ENCODE peak calls at places on chromosomes 7 and 10, in nine cellular contexts. S is brain microvascular endothelial cell, J is dorsolateral prefrontal cortex, U is astrocyte of the spinal cord, X is fibroblast of mammary gland, T is GM23338, N is RWPE1, V is fibroblast of pulmonary artery, E is Calu3. L is an unnamed sample.
A peak's percentile ranks its signal among the peaks of the same experiment; 100 is the strongest.

GRCh38 chr7:47453093-47454056 is 128.5 kb downstream of the TNS3 start:
- DNase-seq in S (peak; percentile 84), J (peak; percentile 42), U (peak; percentile 80), E (no peak), X (peak; percentile 97), N (peak; percentile 82), T (no peak), V (peak; percentile 74), L (no peak)

GRCh38 chr7:118245267-118246040 is 20.9 kb downstream of the ANKRD7 start:
- DNase-seq in E (no peak), V (no peak), J (no peak), U (peak; percentile 55), X (no peak), T (no peak), N (no peak), S (no peak), L (no peak)

GRCh38 chr10:115171392-115171960 is 78.3 kb downstream of the ATRNL1 start:
- DNase-seq in N (peak; percentile 14), J (no peak), E (no peak), X (peak; percentile 4), S (no peak), U (peak; percentile 22), V (peak; percentile 19), T (peak; percentile 44), L (no peak)

GRCh38 chr10:2985729-2986232 is 81.6 kb upstream of the PFKP start:
- DNase-seq in J (no peak), S (peak; percentile 41), E (peak; percentile 74), T (no peak), N (peak; percentile 60), X (peak; percentile 57), U (peak; percentile 29), V (no peak), L (no peak)

GRCh38 chr10:132158122-132158741 is 28.5 kb upstream of the DPYSL4 start:
- DNase-seq in N (no peak), X (no peak), E (no peak), T (peak; percentile 54), J (no peak), U (no peak), S (no peak), V (no peak), L (no peak)

GRCh38 chr7:73517241-73517995 is 4.7 kb downstream of the BAZ1B start:
- DNase-seq in J (no peak), V (no peak), S (no peak), X (no peak), E (no peak), T (no peak), N (no peak), U (no peak), L (no peak)

GRCh38 chr10:99345350-99345749 is 16.2 kb downstream of the CNNM1 start:
- DNase-seq in E (no peak), V (no peak), T (no peak), X (peak; percentile 83), U (peak; percentile 66), N (no peak), J (no peak), S (no peak), L (no peak)

GRCh38 chr10:110324201-110324804 is 19.6 kb upstream of the SMNDC1 start:
- DNase-seq in T (no peak), E (peak; percentile 22), J (no peak), N (no peak), U (no peak), V (no peak), S (peak; percentile 36), X (peak; percentile 48), L (no peak)

GRCh38 chr7:157851501-157852067 is 514.8 kb downstream of the DNAJB6 start:
- DNase-seq in T (no peak), V (no peak), N (peak; percentile 28), U (no peak), X (peak; percentile 28), J (no peak), E (no peak), S (no peak), L (peak; percentile 65)

GRCh38 chr10:96606216-96606615 is 19.4 kb upstream of the TM9SF3 start:
- DNase-seq in T (no peak), X (no peak), J (no peak), S (peak; percentile 37), E (no peak), N (no peak), U (peak; percentile 14), V (no peak), L (no peak)

GRCh38 chr7:131517218-131517923 is 39.1 kb downstream of the PODXL start:
- DNase-seq in S (no peak), U (no peak), J (no peak), V (no peak), X (no peak), T (no peak), E (no peak), N (no peak), L (no peak)

GRCh38 chr10:4851846-4852245 is 25.8 kb downstream of the AKR1E2 start:
- DNase-seq in N (no peak), E (peak; percentile 37), V (no peak), U (no peak), T (no peak), J (no peak), X (peak; percentile 15), S (no peak), L (no peak)

GRCh38 chr10:391304-391703 is 256.0 kb downstream of the ZMYND11 start:
- DNase-seq in X (no peak), S (no peak), V (no peak), T (no peak), U (no peak), N (no peak), E (no peak), J (no peak), L (no peak)

GRCh38 chr10:87622290-87623004 is 37.2 kb upstream of the PAPSS2 start:
- DNase-seq in V (no peak), T (peak; percentile 64), N (no peak), S (no peak), J (no peak), U (no peak), X (no peak), E (no peak), L (no peak)
- TF ChIP-seq CTCF in V (no peak), T (peak; percentile 49), N (no peak), S (peak; percentile 35), J (no peak), U (peak; percentile 4), X (no peak), E (no peak), L (no peak)

DNA sequence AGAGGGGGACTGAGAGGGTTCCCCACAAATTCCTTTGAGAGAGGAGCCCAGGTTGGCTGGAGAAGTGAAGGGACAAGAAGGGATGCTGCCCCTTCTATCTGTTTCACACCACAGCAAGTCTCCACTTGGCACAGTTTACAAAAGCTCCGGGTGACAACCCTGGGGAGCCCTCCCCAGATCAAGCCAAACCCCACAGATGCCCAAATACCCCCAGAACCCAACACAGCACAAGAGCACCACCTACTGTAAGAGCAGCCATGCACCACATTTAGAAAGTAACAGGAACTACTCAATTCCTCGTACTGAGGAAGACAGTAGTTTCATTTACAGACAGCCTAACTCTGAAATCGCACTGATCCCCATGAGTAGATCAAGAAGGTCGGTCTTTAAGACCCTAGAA is 67.8 kb upstream of the ATP6V0A4 start:
- DNase-seq in V (peak; percentile 16), N (peak; percentile 2), U (no peak), X (no peak), S (peak; percentile 11), T (peak; percentile 54), J (no peak), E (peak; percentile 65), L (no peak)
- TF ChIP-seq CTCF in V (peak; percentile 39), N (no peak), U (peak; percentile 44), X (peak; percentile 29), S (peak; percentile 59), T (peak; percentile 57), J (no peak), E (peak; percentile 54), L (no peak)

GRCh38 chr10:108632044-108632443 is 1291.3 kb downstream of the XPNPEP1 start:
- DNase-seq in N (no peak), T (no peak), J (no peak), S (no peak), U (no peak), V (no peak), X (peak; percentile 9), E (no peak), L (no peak)

GRCh38 chr10:108631332-108631731 is 1292.0 kb downstream of the XPNPEP1 start:
- DNase-seq in S (no peak), E (no peak), J (no peak), X (no peak), V (no peak), T (no peak), N (no peak), U (no peak), L (no peak)

DNA sequence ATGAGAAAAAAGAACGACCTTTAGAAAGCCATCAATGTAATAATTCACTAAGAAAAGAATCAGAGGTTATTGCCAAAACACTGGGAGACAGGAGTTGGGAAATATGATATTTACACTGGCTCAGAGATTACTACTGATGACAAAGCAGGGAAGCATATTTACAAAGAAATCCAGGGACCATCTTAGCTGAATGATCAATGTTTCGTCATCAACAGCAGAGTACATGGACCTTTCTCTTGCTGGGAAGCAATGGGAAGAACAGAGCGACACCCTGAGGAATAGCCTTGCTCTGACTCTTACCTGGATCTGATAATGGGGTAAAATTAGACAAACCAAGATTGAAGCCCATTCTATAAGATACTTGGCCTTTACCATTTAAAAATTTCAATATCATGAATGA is 1293.5 kb downstream of the XPNPEP1 start:
- DNase-seq in X (peak; percentile 83), U (no peak), S (no peak), T (peak; percentile 8), V (peak; percentile 3), N (no peak), J (no peak), E (no peak), L (no peak)
- TF ChIP-seq CTCF in X (peak; percentile 25), U (no peak), S (no peak), T (peak; percentile 15), V (no peak), N (no peak), J (no peak), E (no peak), L (no peak)

GRCh38 chr10:113735913-113736312 is 15.6 kb upstream of the PLEKHS1 start:
- DNase-seq in T (peak; percentile 18), N (peak; percentile 16), V (peak; percentile 2), S (no peak), J (no peak), E (peak; percentile 27), U (no peak), X (peak; percentile 12), L (no peak)

GRCh38 chr10:113733635-113734034 is 17.8 kb upstream of the PLEKHS1 start:
- DNase-seq in J (no peak), N (no peak), E (no peak), S (no peak), V (no peak), T (no peak), X (no peak), U (no peak), L (no peak)

GRCh38 chr10:113739577-113739976 is 11.9 kb upstream of the PLEKHS1 start:
- DNase-seq in E (no peak), V (peak; percentile 10), T (no peak), J (no peak), S (no peak), N (no peak), X (no peak), U (no peak), L (no peak)

GRCh38 chr10:113739031-113739430 is 12.5 kb upstream of the PLEKHS1 start:
- DNase-seq in E (no peak), T (no peak), S (no peak), U (no peak), X (no peak), N (no peak), J (no peak), V (no peak), L (no peak)

DNA sequence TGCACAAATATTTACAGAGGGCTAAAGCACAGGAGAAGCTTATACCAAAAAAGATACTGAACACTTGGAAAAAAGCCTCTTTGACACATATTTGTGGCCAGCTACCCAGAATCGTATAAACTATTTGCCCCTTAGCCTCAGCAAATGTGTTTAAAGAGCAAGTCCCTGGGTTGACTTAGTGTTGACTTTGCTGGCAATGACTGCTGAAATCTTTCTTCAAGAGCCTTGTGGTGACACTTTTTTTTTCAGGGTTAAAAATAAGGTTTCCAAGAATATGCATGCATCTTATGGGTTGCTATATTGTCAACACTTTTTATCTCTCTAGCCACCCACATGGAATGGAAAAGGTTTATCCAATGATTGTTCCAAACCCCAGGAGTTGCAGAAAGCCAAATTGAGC is 14.9 kb upstream of the PLEKHS1 start:
- DNase-seq in T (no peak), X (no peak), V (peak; percentile 13), J (no peak), E (no peak), U (peak; percentile 34), N (no peak), S (no peak), L (no peak)
- TF ChIP-seq CTCF in T (no peak), X (no peak), V (no peak), J (no peak), E (no peak), U (no peak), N (no peak), S (no peak), L (no peak)

L was measured in neural crest cell.